ENCODE peak calls at places on chromosomes 11 and 22, in five cellular contexts. E is CD8-positive, alpha-beta T cell; F is Right ventricle myocardium superior; S is activated T-cell treated with anti-CD3 and anti-CD28 coated beads for 48 hours; H is HT1080. K is an unnamed sample.

GRCh38 chr22:43263645-43264514 is 76.9 kb upstream of the TTLL12 start:
- DNase-seq in F (peak), S (peak), H (peak), E (peak), K (peak)

GRCh38 chr11:45145421-45146071 is 893 bp upstream of the PRDM11 start:
- DNase-seq in F (peak), H (no peak), E (no peak), S (no peak), K (peak)

GRCh38 chr22:19978748-19979147 is 37.1 kb upstream of the TXNRD2 start:
- DNase-seq in H (no peak), F (no peak), S (no peak), E (no peak), K (no peak)

GRCh38 chr11:569273-569885 is 6.9 kb upstream of the PHRF1 start:
- DNase-seq in F (peak), E (no peak), H (no peak), S (no peak), K (no peak)

GRCh38 chr11:67355794-67356550 is 2.6 kb upstream of the POLD4 start:
- DNase-seq in H (no peak), E (no peak), S (no peak), F (no peak), K (no peak)

GRCh38 chr22:49365910-49366309 is 461.8 kb downstream of the BRD1 start:
- DNase-seq in F (no peak), S (no peak), E (no peak), H (no peak), K (no peak)

GRCh38 chr11:113023228-113023627 is 62.0 kb downstream of the NCAM1 start:
- DNase-seq in E (no peak), H (peak), S (no peak), F (no peak), K (no peak)

GRCh38 chr11:76184551-76184993 is 21.7 kb downstream of the WNT11 start:
- DNase-seq in S (no peak), E (no peak), H (no peak), F (no peak), K (no peak)

GRCh38 chr22:40024201-40025061 is 29.7 kb downstream of the FAM83F start:
- DNase-seq in S (peak), F (peak), H (peak), E (peak), K (peak)

GRCh38 chr11:131889146-131889577 is 518.7 kb downstream of the NTM start:
- DNase-seq in F (no peak), S (no peak), H (peak), E (no peak), K (no peak)

GRCh38 chr22:35575116-35575748 is 34.6 kb downstream of the RASD2 start:
- DNase-seq in F (no peak), S (no peak), H (no peak), E (no peak), K (no peak)

GRCh38 chr22:39183991-39184585 is 31.6 kb upstream of the CBX7 start:
- DNase-seq in H (peak), F (peak), S (no peak), E (no peak), K (no peak)

GRCh38 chr11:58395581-58395980 is 11.1 kb downstream of the OR5B3 start:
- DNase-seq in E (no peak), F (no peak), S (no peak), H (no peak), K (no peak)

GRCh38 chr22:42317691-42318547 is 47.5 kb upstream of the TCF20 start:
- DNase-seq in H (no peak), F (no peak), E (no peak), S (no peak), K (peak)

GRCh38 chr11:66956689-66957290 is 1.4 kb downstream of the PC start:
- DNase-seq in E (no peak), S (no peak), F (no peak), H (no peak), K (no peak)

GRCh38 chr11:112128483-112129121 is 35.3 kb downstream of the IL18 start:
- DNase-seq in E (no peak), S (no peak), H (peak), F (peak), K (no peak)

GRCh38 chr11:133787379-133788103 is 57.8 kb downstream of the SPATA19 start:
- DNase-seq in E (no peak), F (peak), S (no peak), H (no peak), K (no peak)

GRCh38 chr22:32653823-32654222 is 147.7 kb upstream of the TIMP3 start:
- DNase-seq in H (no peak), S (no peak), E (no peak), F (no peak), K (no peak)

GRCh38 chr22:17087176-17088131 is 2.7 kb downstream of the IL17RA start:
- DNase-seq in E (no peak), F (no peak), H (peak), S (peak), K (no peak)

GRCh38 chr22:26589367-26589844 is 526 bp downstream of the TPST2 start:
- DNase-seq in S (peak), E (no peak), F (peak), H (peak), K (peak)

GRCh38 chr11:75273331-75273988 is 32.9 kb downstream of the TPBGL start:
- DNase-seq in F (peak), E (no peak), S (no peak), H (no peak), K (no peak)

GRCh38 chr11:106281455-106282173 is 204.2 kb downstream of the AASDHPPT start:
- DNase-seq in E (no peak), H (peak), S (no peak), F (no peak), K (no peak)

GRCh38 chr22:49012695-49013094 is 815.0 kb downstream of the BRD1 start:
- DNase-seq in F (no peak), E (no peak), H (no peak), S (no peak), K (no peak)

GRCh38 chr11:93490996-93491618 is 52.1 kb downstream of the SMCO4 start:
- DNase-seq in H (no peak), F (no peak), E (no peak), S (no peak), K (no peak)

GRCh38 chr22:44335903-44336803 is 23.4 kb upstream of the SHISAL1 start:
- DNase-seq in H (no peak), S (no peak), F (no peak), E (no peak), K (no peak)

GRCh38 chr11:128482512-128483191 is 104.7 kb downstream of the ETS1 start:
- DNase-seq in H (no peak), E (no peak), F (peak), S (no peak), K (no peak)

GRCh38 chr11:76512851-76513653 is 68.2 kb downstream of the EMSY start:
- DNase-seq in F (no peak), S (no peak), H (no peak), E (no peak), K (no peak)

GRCh38 chr11:36577859-36578258 is 10.1 kb downstream of the RAG1 start:
- DNase-seq in F (no peak), H (no peak), S (no peak), E (no peak), K (no peak)

GRCh38 chr22:33274214-33274828 is 216.1 kb upstream of the SYN3 start:
- DNase-seq in E (no peak), H (peak), F (no peak), S (peak), K (no peak)

K was measured in lung.